ENCODE peak calls at places on chromosomes 6 and 20, in seven cellular contexts. W, C, Z, L, O, Q and M are unnamed samples.

GRCh38 chr6:105193647-105194046 is 13.8 kb upstream of the POPDC3 start:
- DNase-seq in W (no peak), C (no peak), Z (no peak), L (no peak), O (no peak), Q (no peak), M (no peak)

GRCh38 chr6:30071081-30071818 is 4.3 kb downstream of the PPP1R11 start:
- DNase-seq in W (no peak), C (no peak), Z (peak; percentile 53), L (no peak), O (no peak), Q (no peak), M (peak; percentile 84)

GRCh38 chr6:104600659-104600971 is 259.1 kb downstream of the HACE1 start:
- DNase-seq in W (no peak), C (no peak), Z (no peak), L (no peak), O (no peak), Q (no peak), M (no peak)

GRCh38 chr6:164693934-164694333 is 615.5 kb downstream of the C6orf118 start:
- DNase-seq in W (no peak), C (no peak), Z (no peak), L (no peak), O (no peak), Q (no peak), M (no peak)

GRCh38 chr20:37986063-37986858 is 47.0 kb downstream of the TTI1 start:
- DNase-seq in W (no peak), C (no peak), Z (no peak), L (no peak), O (no peak), Q (no peak), M (no peak)

GRCh38 chr20:57468523-57469417 is 56.2 kb downstream of the CTCFL start:
- DNase-seq in W (no peak), C (no peak), Z (no peak), L (no peak), O (no peak), Q (no peak), M (peak; percentile 90)

GRCh38 chr6:23137596-23137995 is 568.2 kb downstream of the HDGFL1 start:
- DNase-seq in W (no peak), C (no peak), Z (no peak), L (no peak), O (no peak), Q (no peak), M (peak; percentile 30)

GRCh38 chr6:99349620-99350141 is at the start of gene FAXC:
- DNase-seq in W (peak; percentile 60), C (no peak), Z (peak; percentile 52), L (peak; percentile 62), O (no peak), Q (peak; percentile 27), M (peak; percentile 86)

GRCh38 chr6:110414669-110415296 is 592 bp downstream of the DDO start:
- DNase-seq in W (no peak), C (no peak), Z (no peak), L (no peak), O (no peak), Q (peak; percentile 10), M (no peak)

GRCh38 chr6:151160869-151161268 is 78.9 kb upstream of the AKAP12 start:
- DNase-seq in W (no peak), C (no peak), Z (no peak), L (no peak), O (no peak), Q (peak; percentile 19), M (no peak)

GRCh38 chr6:24145690-24146131 is 19.7 kb downstream of the NRSN1 start:
- DNase-seq in W (no peak), C (no peak), Z (no peak), L (no peak), O (no peak), Q (no peak), M (no peak)